ENCODE peak calls at places on chromosomes 1 and 21, in five cellular contexts. W is fibroblast of pulmonary artery, Q is AG09309, Y is transverse colon, J is IMR-90. L is an unnamed sample.

GRCh38 chr1:30125449-30126170 is 597.8 kb downstream of the MATN1 start:
- DNase-seq in W (no peak), Q (no peak), Y (no peak), J (no peak), L (no peak)

GRCh38 chr1:14915356-14916054 is 238.0 kb upstream of the TMEM51 start:
- DNase-seq in W (peak; percentile 40), Q (no peak), Y (peak; percentile 47), J (peak; percentile 34), L (no peak)

GRCh38 chr1:205262706-205263105 is 35.0 kb downstream of the TMCC2 start:
- DNase-seq in W (no peak), Q (no peak), Y (no peak), J (no peak), L (no peak)

GRCh38 chr21:40208960-40209359 is 341.7 kb downstream of the PCP4 start:
- DNase-seq in W (no peak), Q (no peak), Y (no peak), J (no peak), L (no peak)

GRCh38 chr1:153190373-153190772 is 12.9 kb upstream of the LELP1 start:
- DNase-seq in W (no peak), Q (no peak), Y (no peak), J (no peak), L (no peak)

GRCh38 chr1:160429702-160430535 is 29.6 kb downstream of the VANGL2 start:
- DNase-seq in W (no peak), Q (no peak), Y (no peak), J (no peak), L (peak; percentile 92)

GRCh38 chr1:111202707-111203623 is 2.5 kb upstream of the DENND2D start:
- DNase-seq in W (no peak), Q (no peak), Y (no peak), J (no peak), L (no peak)

GRCh38 chr1:53541761-53542550 is 82.8 kb downstream of the DMRTB1 start:
- DNase-seq in W (peak; percentile 33), Q (peak; percentile 87), Y (peak; percentile 18), J (peak; percentile 90), L (no peak)

GRCh38 chr1:211345719-211346118 is 19.1 kb downstream of the TRAF5 start:
- DNase-seq in W (no peak), Q (no peak), Y (no peak), J (peak; percentile 53), L (no peak)

GRCh38 chr1:214777364-214777763 is 174.4 kb downstream of the CENPF start:
- DNase-seq in W (no peak), Q (no peak), Y (no peak), J (no peak), L (no peak)

GRCh38 chr1:180168786-180169640 is 14.3 kb downstream of the QSOX1 start:
- DNase-seq in W (peak; percentile 54), Q (no peak), Y (peak; percentile 83), J (peak; percentile 22), L (no peak)

GRCh38 chr1:231106347-231106746 is 55.5 kb upstream of the TRIM67 start:
- DNase-seq in W (peak; percentile 74), Q (peak; percentile 46), Y (no peak), J (peak; percentile 66), L (no peak)

DNA sequence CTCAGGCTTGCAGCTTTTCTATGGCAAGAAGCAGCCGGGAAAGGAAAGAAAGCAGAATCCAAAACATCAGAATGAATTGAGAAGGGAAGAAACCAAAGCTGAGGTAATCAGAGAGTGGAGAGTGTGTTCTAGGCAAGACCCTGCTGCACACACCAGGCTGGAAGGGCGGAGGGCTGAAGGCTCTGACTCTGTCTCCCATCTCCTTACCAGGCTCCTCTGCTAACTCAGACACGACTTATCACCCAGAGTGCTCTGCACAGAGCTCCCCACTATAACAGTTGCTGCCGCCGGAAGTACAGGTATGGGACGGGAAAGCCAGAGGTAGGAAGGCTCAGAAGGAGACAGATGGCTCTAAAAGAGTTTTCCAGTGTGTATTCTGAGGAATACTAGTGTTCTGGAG is 1.2 kb downstream of the SCNM1 start:
- DNase-seq in W (no peak), Q (no peak), Y (no peak), J (no peak), L (no peak)
- H3K4me3 ChIP-seq in W (peak overlapping the region; percentile 85), Q (peak overlapping the region; percentile 76), Y (peak overlapping the region; percentile 86), J (peak overlapping the region; percentile 65), L (peak overlapping the region; percentile 79)

GRCh38 chr1:25590096-25590824 is 26.3 kb upstream of the MAN1C1 start:
- DNase-seq in W (peak; percentile 39), Q (no peak), Y (no peak), J (peak; percentile 59), L (no peak)
- TF ChIP-seq CTCF in W (peak; percentile 27), Q (no peak), Y (peak; percentile 3), J (peak; percentile 22), L (no peak)

DNA sequence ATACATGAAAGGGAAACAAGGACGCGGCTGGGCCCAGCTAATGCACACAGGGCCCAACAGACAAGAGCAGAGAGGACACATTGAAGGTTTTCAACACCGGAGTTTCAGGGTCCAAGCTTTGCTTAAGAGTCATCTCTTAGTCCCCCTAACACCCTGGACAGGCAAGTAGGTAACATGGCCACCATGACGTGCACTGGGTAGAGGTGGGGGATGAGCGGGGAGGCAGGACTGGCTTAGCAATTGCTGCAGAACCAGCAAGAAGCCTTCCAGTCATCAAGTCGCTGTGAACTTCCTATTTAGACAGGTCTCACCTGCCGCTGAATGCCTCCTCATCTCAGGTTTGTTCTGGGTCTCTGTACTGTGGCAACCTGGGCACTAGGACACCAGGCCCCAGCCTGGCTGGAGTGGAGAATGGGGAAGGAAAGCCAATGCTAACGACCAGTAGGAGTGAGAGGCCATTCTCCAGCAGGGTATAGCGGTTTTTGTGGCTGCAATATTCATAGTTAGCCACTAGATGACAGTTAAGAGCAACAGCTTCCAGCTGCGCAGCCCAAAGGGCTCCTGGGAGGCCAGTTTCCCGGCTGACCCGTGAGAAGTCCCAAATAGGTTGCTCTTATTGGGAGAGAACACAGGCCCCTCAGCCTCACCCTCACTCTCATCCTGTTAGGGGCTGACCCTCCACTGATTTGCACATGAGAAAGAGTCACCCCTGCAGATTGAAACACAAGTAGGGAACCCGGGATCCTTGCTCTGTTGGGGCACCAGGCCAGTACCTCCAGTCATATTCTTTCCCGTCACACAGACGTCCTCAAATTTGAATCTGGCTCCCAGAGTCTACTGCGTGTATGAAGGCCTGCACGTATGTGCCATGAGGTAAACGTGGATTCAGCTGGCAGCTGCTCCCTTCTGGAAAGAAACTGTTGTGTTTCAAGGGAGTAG is 6.0 kb upstream of the PIGC start:
- DNase-seq in W (peak; percentile 77), Q (no peak), Y (peak; percentile 58), J (peak; percentile 51), L (peak; percentile 13)
- H3K4me3 ChIP-seq in W (no peak overlapping the region), Q (no peak overlapping the region), Y (peak overlapping the region; percentile 24), J (no peak overlapping the region), L (no peak overlapping the region)

DNA sequence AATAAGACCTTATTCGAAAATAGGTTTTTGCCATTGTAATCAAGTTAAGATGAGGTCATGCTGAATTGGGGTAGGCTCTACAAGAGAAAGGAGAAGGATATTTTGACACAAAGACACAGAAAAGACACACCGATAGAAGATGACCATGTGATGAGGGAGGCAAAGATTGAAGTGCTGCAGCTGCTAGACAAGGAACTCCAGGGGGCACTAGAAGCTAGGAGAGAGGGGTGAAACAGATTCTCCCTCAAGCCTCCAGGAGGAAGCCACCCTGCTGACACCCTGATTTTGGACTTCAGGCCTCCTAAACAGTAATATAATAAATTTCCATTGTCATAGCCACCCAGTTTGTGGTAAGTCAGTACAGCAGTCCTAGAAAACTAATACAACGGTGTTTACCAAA is 506.8 kb upstream of the CAMK1G start:
- DNase-seq in W (no peak), Q (no peak), Y (peak; percentile 10), J (no peak), L (no peak)
- TF ChIP-seq CTCF in W (no peak), Q (peak; percentile 62), Y (peak; percentile 34), J (no peak), L (peak; percentile 71)